ENCODE peak calls at places on chromosomes 13 and 19, in nine cellular contexts. B is H9, T is heart left ventricle, F is uterus, R is heart right ventricle, J is ascending aorta, V is endothelial cell of umbilical vein, W is PC-3, K is ovary. N is an unnamed sample. For H3K4me1, the result is how much of the 10 kb centered on the place peaks cover.

GRCh38 chr13:52701728-52702480 is 37.7 kb downstream of the CNMD start:
- DNase-seq in F (no peak), K (no peak), R (no peak), W (no peak), T (no peak), V (peak), J (no peak), B (no peak), N (no peak)

GRCh38 chr19:12126707-12127106 is 13.4 kb downstream of the ZNF20 start:
- DNase-seq in B (no peak), F (no peak), K (no peak), R (no peak), J (no peak), T (no peak), V (no peak), W (no peak), N (no peak)

GRCh38 chr13:21616205-21616604 is 12.2 kb upstream of the MICU2 start:
- DNase-seq in T (no peak), K (no peak), V (no peak), R (no peak), J (no peak), W (no peak), B (no peak), F (no peak), N (no peak)

GRCh38 chr13:43242040-43242439 is 218.7 kb downstream of the DNAJC15 start:
- DNase-seq in R (no peak), K (no peak), W (no peak), V (no peak), J (no peak), F (no peak), B (no peak), T (no peak), N (no peak)

GRCh38 chr13:34469212-34469983 is 472.7 kb upstream of the NBEA start:
- DNase-seq in K (no peak), B (no peak), V (peak), F (no peak), T (no peak), W (peak), J (no peak), R (no peak), N (no peak)

GRCh38 chr13:26022538-26023292 is 29.1 kb downstream of the SHISA2 start:
- DNase-seq in J (no peak), K (no peak), T (peak), V (no peak), W (peak), F (no peak), R (peak), B (no peak), N (peak)

GRCh38 chr13:114088863-114089262 is 43.6 kb downstream of the RASA3 start:
- DNase-seq in T (peak), K (no peak), F (no peak), V (no peak), R (no peak), W (no peak), B (no peak), J (no peak), N (peak)

GRCh38 chr13:77345150-77345780 is 18.4 kb upstream of the MYCBP2 start:
- DNase-seq in F (no peak), T (no peak), K (no peak), B (no peak), J (no peak), R (no peak), V (no peak), W (no peak), N (no peak)

GRCh38 chr13:84362777-84363176 is 480.5 kb upstream of the SLITRK1 start:
- DNase-seq in J (no peak), K (no peak), B (no peak), W (no peak), R (no peak), T (no peak), F (no peak), V (no peak), N (no peak)

GRCh38 chr19:29337029-29337428 is 124.1 kb upstream of the UQCRFS1 start:
- DNase-seq in V (no peak), T (no peak), B (no peak), F (no peak), R (no peak), K (no peak), W (no peak), J (no peak), N (no peak)

GRCh38 chr13:99605417-99606321 is 104.4 kb downstream of the TM9SF2 start:
- DNase-seq in B (peak), K (peak), W (peak), T (no peak), R (peak), F (peak), J (no peak), V (peak), N (peak)

GRCh38 chr19:33819875-33820781 is 23.5 kb downstream of the KCTD15 start:
- DNase-seq in J (peak), W (peak), K (peak), V (peak), B (peak), R (peak), T (peak), F (peak), N (peak)

GRCh38 chr19:49231804-49232203 is 74.2 kb downstream of the TRPM4 start:
- DNase-seq in B (no peak), F (no peak), R (no peak), T (no peak), K (no peak), W (no peak), V (no peak), J (no peak), N (no peak)

GRCh38 chr13:51181752-51182383 is 40.3 kb upstream of the FAM124A start:
- DNase-seq in J (no peak), F (no peak), W (no peak), K (no peak), V (no peak), T (no peak), B (no peak), R (no peak), N (no peak)

GRCh38 chr13:25761041-25761440 is 290.8 kb downstream of the SHISA2 start:
- DNase-seq in V (no peak), J (no peak), F (no peak), B (no peak), R (no peak), T (no peak), W (no peak), K (no peak), N (no peak)

GRCh38 chr13:85632526-85633215 is 166.5 kb downstream of the SLITRK6 start:
- DNase-seq in K (no peak), W (no peak), B (no peak), R (no peak), F (no peak), T (no peak), J (no peak), V (no peak), N (no peak)

GRCh38 chr13:76668141-76668540 is 218.1 kb downstream of the KCTD12 start:
- DNase-seq in W (no peak), R (no peak), F (no peak), K (no peak), J (no peak), B (no peak), V (peak), T (no peak), N (no peak)

GRCh38 chr19:41774515-41774980 is 19.2 kb downstream of the CEACAM6 start:
- DNase-seq in J (no peak), T (no peak), B (no peak), R (no peak), K (no peak), V (no peak), F (no peak), W (peak), N (no peak)

GRCh38 chr19:55766466-55766865 is 2.5 kb upstream of the RFPL4AL1 start:
- DNase-seq in B (no peak), R (no peak), T (no peak), F (no peak), K (no peak), J (no peak), V (no peak), W (no peak), N (no peak)

GRCh38 chr13:36814465-36814864 is 4.6 kb upstream of the RFXAP start:
- DNase-seq in R (no peak), F (no peak), B (no peak), V (peak), T (no peak), W (no peak), K (no peak), J (no peak), N (no peak)

GRCh38 chr19:12806242-12807131 is at the start of gene RNASEH2A:
- DNase-seq in W (peak), F (peak), B (peak), J (no peak), R (peak), T (peak), K (peak), V (peak), N (peak)

GRCh38 chr19:14004619-14005380 is 1.3 kb downstream of the RFX1 start:
- DNase-seq in K (no peak), V (peak), W (no peak), J (peak), T (peak), R (peak), F (no peak), B (no peak), N (peak)

GRCh38 chr13:73591861-73592260 is 533.1 kb downstream of the KLF5 start:
- DNase-seq in K (no peak), V (no peak), R (no peak), J (no peak), T (no peak), B (no peak), W (no peak), F (no peak), N (no peak)

GRCh38 chr19:8004723-8005513 is 523 bp downstream of the ELAVL1 start:
- DNase-seq in F (no peak), K (no peak), J (no peak), W (peak), V (peak), B (no peak), R (no peak), T (no peak), N (no peak)

GRCh38 chr13:63088226-63088625 is 1672.6 kb upstream of the PCDH20 start:
- DNase-seq in W (no peak), T (no peak), F (no peak), J (no peak), V (no peak), B (no peak), K (no peak), R (no peak), N (no peak)

GRCh38 chr13:23804166-23804565 is 85.0 kb downstream of the MIPEP start:
- DNase-seq in V (no peak), W (no peak), R (no peak), J (no peak), B (no peak), F (no peak), T (no peak), K (no peak), N (no peak)

GRCh38 chr19:47633516-47633915 is 24.6 kb downstream of the BICRA start:
- DNase-seq in R (no peak), T (no peak), W (peak), B (no peak), F (no peak), K (no peak), V (no peak), J (no peak), N (peak)

GRCh38 chr13:107373551-107373950 is 805.6 kb upstream of the ARGLU1 start:
- DNase-seq in V (peak), K (no peak), B (peak), J (no peak), R (no peak), W (peak), F (no peak), T (no peak), N (no peak)

GRCh38 chr13:101988140-101988539 is 413.7 kb downstream of the FGF14 start:
- DNase-seq in K (no peak), T (no peak), B (no peak), V (no peak), R (no peak), F (no peak), W (no peak), J (no peak), N (no peak)

GRCh38 chr13:80239571-80240255 is 101.2 kb downstream of the SPRY2 start:
- DNase-seq in K (no peak), T (no peak), V (no peak), J (no peak), R (no peak), F (no peak), W (peak), B (no peak), N (no peak)

GRCh38 chr19:3599776-3600183 is 6.9 kb downstream of the TBXA2R start:
- DNase-seq in R (no peak), B (peak), V (no peak), K (no peak), T (no peak), F (no peak), W (no peak), J (no peak), N (no peak)

GRCh38 chr13:84025828-84026227 is 143.6 kb upstream of the SLITRK1 start:
- DNase-seq in T (no peak), F (no peak), K (no peak), R (no peak), B (no peak), W (no peak), V (no peak), J (no peak), N (no peak)

GRCh38 chr13:26525528-26525927 is 32.0 kb upstream of the WASF3 start:
- DNase-seq in K (no peak), T (no peak), B (no peak), R (no peak), V (no peak), J (no peak), F (no peak), W (no peak), N (no peak)

GRCh38 chr13:41428155-41428554 is 29.2 kb upstream of the RGCC start:
- DNase-seq in T (peak), R (peak), B (peak), J (no peak), K (no peak), W (no peak), V (no peak), F (no peak), N (no peak)

GRCh38 chr13:67416047-67416925 is 186.2 kb upstream of the PCDH9 start:
- DNase-seq in F (no peak), T (peak), V (no peak), B (peak), J (no peak), W (peak), R (no peak), K (no peak), N (peak)

GRCh38 chr13:82480415-82480814 is 1401.9 kb downstream of the SLITRK1 start:
- DNase-seq in R (no peak), V (no peak), J (no peak), K (no peak), F (no peak), T (no peak), W (peak), B (no peak), N (no peak)

GRCh38 chr19:40542197-40542859 is 34.3 kb upstream of the SHKBP1 start:
- DNase-seq in F (peak), V (no peak), R (peak), W (no peak), B (no peak), K (peak), J (no peak), T (peak), N (no peak)

GRCh38 chr13:111946214-111946613 is 120.7 kb upstream of the SOX1 start:
- DNase-seq in J (no peak), W (no peak), K (no peak), F (no peak), R (no peak), V (no peak), B (no peak), T (no peak), N (no peak)

GRCh38 chr19:15260939-15261338 is 28.7 kb upstream of the EPHX3 start:
- DNase-seq in W (peak), F (no peak), B (no peak), V (no peak), R (no peak), J (no peak), T (no peak), K (no peak), N (no peak)

GRCh38 chr13:110345701-110346100 is 38.6 kb downstream of the COL4A2 start:
- DNase-seq in B (no peak), V (no peak), F (peak), T (no peak), K (no peak), J (no peak), W (no peak), R (no peak), N (no peak)

GRCh38 chr13:110345266-110345665 is 38.2 kb downstream of the COL4A2 start:
- DNase-seq in W (no peak), K (no peak), R (no peak), V (no peak), J (no peak), T (no peak), F (peak), B (no peak), N (no peak)

GRCh38 chr13:110343241-110343865 is 36.3 kb downstream of the COL4A2 start:
- DNase-seq in J (no peak), W (peak), K (no peak), B (no peak), F (no peak), T (no peak), R (no peak), V (no peak), N (no peak)

GRCh38 chr13:110342474-110342873 is 35.4 kb downstream of the COL4A2 start:
- DNase-seq in F (peak), B (no peak), J (no peak), V (no peak), W (no peak), R (no peak), K (no peak), T (no peak), N (no peak)

DNA sequence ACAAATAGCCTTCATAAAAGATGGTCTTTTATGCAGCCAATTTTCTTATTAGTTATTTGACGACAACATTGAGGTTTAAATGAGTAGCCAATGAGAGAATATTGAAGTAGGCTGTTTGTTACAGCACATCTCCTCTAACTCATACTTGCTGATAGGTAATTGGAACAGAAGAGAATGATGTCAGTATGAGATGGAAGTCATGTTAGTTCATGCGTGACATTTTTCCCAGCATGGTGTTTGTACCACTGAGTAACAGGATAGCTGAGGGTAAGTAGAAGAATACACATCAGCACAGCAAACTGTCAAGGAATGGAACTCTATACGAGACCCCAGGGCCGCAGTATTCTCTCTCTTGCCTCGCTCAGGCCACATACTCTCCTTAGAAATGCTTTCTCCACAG is 37.2 kb downstream of the COL4A2 start:
- DNase-seq in T (no peak), R (no peak), V (no peak), K (no peak), F (peak), B (no peak), W (no peak), J (no peak), N (no peak)
- H3K4me1 ChIP-seq in T (half or more), R (half or more), V (half or more), K (under half), F (under half), B (under half), W (half or more), J (under half), N (under half)

GRCh38 chr13:92354583-92354982 is 872.0 kb upstream of the GPC6 start:
- DNase-seq in W (no peak), F (no peak), V (no peak), J (no peak), R (no peak), K (no peak), B (no peak), T (no peak), N (no peak)

GRCh38 chr13:92355213-92355612 is 871.4 kb upstream of the GPC6 start:
- DNase-seq in K (no peak), F (no peak), V (no peak), J (no peak), T (no peak), W (peak), B (peak), R (no peak), N (no peak)
- TF ChIP-seq CTCF in K (peak), F (no peak), V (no peak), J (no peak), T (no peak), W (peak), B (peak), R (peak), N (peak)

GRCh38 chr19:1853295-1854031 is 5.2 kb upstream of the REXO1 start:
- DNase-seq in V (peak), W (peak), J (no peak), F (no peak), B (peak), T (peak), R (peak), K (no peak), N (peak)
- H3K4me1 ChIP-seq in V (under half), W (under half), J (under half), F (under half), B (under half), T (under half), R (half or more), K (under half), N (under half)

GRCh38 chr19:547836-548720 is 4.2 kb downstream of the GZMM start:
- DNase-seq in K (no peak), R (no peak), V (no peak), F (no peak), W (no peak), J (no peak), B (peak), T (peak), N (no peak)
- TF ChIP-seq CTCF in K (no peak), R (no peak), V (no peak), F (no peak), W (no peak), J (no peak), B (no peak), T (no peak), N (no peak)

DNA sequence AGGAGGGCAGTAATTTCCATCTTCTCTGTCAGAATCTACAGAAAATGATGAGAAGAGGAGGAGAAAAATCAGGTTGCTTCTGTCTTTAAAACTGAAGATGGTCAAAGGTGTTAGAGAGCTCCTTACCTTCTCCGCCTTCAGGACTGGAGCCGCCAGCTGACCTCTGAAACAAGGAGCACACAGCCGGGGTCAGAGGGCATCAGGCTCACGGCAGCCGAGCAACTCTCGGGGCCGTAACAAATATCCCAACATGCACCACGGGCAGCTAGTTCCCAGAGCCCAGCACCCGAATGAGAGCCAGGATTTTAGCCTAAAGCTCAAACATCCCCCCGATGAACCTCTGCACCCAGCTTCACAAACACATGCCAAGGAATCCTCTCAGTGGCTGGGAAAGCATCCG is 27.6 kb downstream of the CAPS start:
- DNase-seq in R (no peak), T (no peak), B (no peak), V (no peak), W (no peak), K (no peak), F (no peak), J (no peak), N (no peak)
- H3K4me1 ChIP-seq in R (under half), T (under half), B (under half), V (under half), W (under half), K (under half), F (under half), J (under half), N (under half)

DNA sequence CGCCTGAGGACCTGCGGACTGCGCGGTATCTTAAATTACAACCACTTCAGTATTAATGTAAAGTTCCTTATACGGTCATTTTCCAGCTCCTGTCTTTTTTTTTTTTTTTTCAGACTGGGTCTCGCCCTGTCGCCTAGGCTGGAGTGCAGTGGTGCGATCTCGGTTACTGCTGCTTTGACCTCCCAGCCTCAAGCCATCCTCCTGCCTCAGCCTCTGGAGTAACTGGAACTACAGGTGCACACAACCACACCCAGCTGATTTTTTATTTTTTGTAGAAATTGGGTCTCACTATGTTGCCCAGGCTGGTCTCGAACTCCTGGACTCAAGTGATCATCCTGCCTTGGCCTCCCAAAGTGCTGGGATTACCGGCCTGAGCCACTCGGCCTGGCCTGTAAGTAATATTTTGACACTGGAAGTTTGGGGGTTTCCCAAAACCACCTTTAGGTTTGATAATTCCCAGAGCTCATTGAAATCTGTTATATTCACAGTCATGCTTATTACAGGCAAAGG is 406 bp upstream of the EID2B start:
- DNase-seq in B (no peak), V (no peak), K (no peak), R (no peak), W (no peak), T (no peak), F (no peak), J (no peak), N (no peak)
- TF ChIP-seq CTCF in B (no peak), V (no peak), K (no peak), R (no peak), W (no peak), T (no peak), F (no peak), J (no peak), N (no peak)

N was measured in right lobe of liver.